ENCODE peak calls at places on chromosomes 5 and 9, in five cellular contexts. G is AG04450, K is uterus, V is tibial artery, F is colonic mucosa. A is an unnamed sample.

GRCh38 chr5:97636766-97637165 is 453.7 kb upstream of the RIOK2 start:
- DNase-seq in G (peak), K (no peak), V (no peak), F (no peak), A (no peak)

GRCh38 chr5:101653996-101654395 is 642.1 kb downstream of the SLCO4C1 start:
- DNase-seq in G (no peak), K (no peak), V (no peak), F (no peak), A (no peak)

GRCh38 chr5:142763701-142764100 is 6.5 kb upstream of the ARHGAP26 start:
- DNase-seq in G (no peak), K (no peak), V (no peak), F (no peak), A (no peak)

GRCh38 chr5:172322028-172322965 is 38.7 kb upstream of the UBTD2 start:
- DNase-seq in G (no peak), K (no peak), V (no peak), F (no peak), A (no peak)

GRCh38 chr5:172004824-172005237 is 1.6 kb downstream of the FBXW11 start:
- DNase-seq in G (no peak), K (no peak), V (no peak), F (no peak), A (no peak)

GRCh38 chr9:128337972-128338371 is 2.4 kb upstream of the SLC27A4 start:
- DNase-seq in G (no peak), K (no peak), V (no peak), F (no peak), A (no peak)

GRCh38 chr5:170434953-170435605 is 45.9 kb upstream of the KCNMB1 start:
- DNase-seq in G (peak), K (peak), V (peak), F (peak), A (peak)

GRCh38 chr9:93301291-93301811 is 117.4 kb downstream of the WNK2 start:
- DNase-seq in G (no peak), K (peak), V (peak), F (peak), A (no peak)

GRCh38 chr9:134864821-134865190 is 15.8 kb upstream of the FCN2 start:
- DNase-seq in G (no peak), K (no peak), V (peak), F (no peak), A (no peak)

GRCh38 chr5:174837919-174838902 is 113.8 kb downstream of the MSX2 start:
- DNase-seq in G (no peak), K (peak), V (no peak), F (peak), A (peak)

GRCh38 chr5:156396063-156396829 is 69.3 kb downstream of the SGCD start:
- DNase-seq in G (no peak), K (no peak), V (no peak), F (no peak), A (no peak)

GRCh38 chr5:172920447-172920849 is 38.8 kb upstream of the RPL26L1 start:
- DNase-seq in G (peak), K (peak), V (peak), F (no peak), A (no peak)

GRCh38 chr5:55187370-55187769 is 14.4 kb upstream of the CDC20B start:
- DNase-seq in G (no peak), K (no peak), V (no peak), F (no peak), A (no peak)

GRCh38 chr9:83986765-83987401 is 6.3 kb downstream of the RMI1 start:
- DNase-seq in G (no peak), K (no peak), V (no peak), F (peak), A (no peak)

GRCh38 chr5:94174748-94175411 is 433.5 kb upstream of the POU5F2 start:
- DNase-seq in G (peak), K (no peak), V (no peak), F (no peak), A (no peak)

GRCh38 chr9:116490321-116490720 is 196.8 kb upstream of the TRIM32 start:
- DNase-seq in G (no peak), K (no peak), V (no peak), F (no peak), A (no peak)

GRCh38 chr9:91495450-91495849 is 71.8 kb upstream of the NFIL3 start:
- DNase-seq in G (peak), K (no peak), V (no peak), F (no peak), A (no peak)

GRCh38 chr5:122153230-122153629 is 23.9 kb downstream of the ZNF474 start:
- DNase-seq in G (peak), K (no peak), V (no peak), F (no peak), A (no peak)

GRCh38 chr5:9112520-9113291 is 433.2 kb downstream of the SEMA5A start:
- DNase-seq in G (no peak), K (no peak), V (no peak), F (no peak), A (no peak)

GRCh38 chr5:39186722-39187539 is 32.4 kb downstream of the FYB1 start:
- DNase-seq in G (no peak), K (no peak), V (no peak), F (no peak), A (no peak)

GRCh38 chr9:72305102-72305546 is 59.9 kb downstream of the ZFAND5 start:
- DNase-seq in G (no peak), K (peak), V (peak), F (peak), A (peak)

GRCh38 chr5:34756781-34757624 is 82.0 kb upstream of the TTC23L start:
- DNase-seq in G (no peak), K (peak), V (no peak), F (peak), A (no peak)

GRCh38 chr9:3331801-3332200 is 194.0 kb downstream of the RFX3 start:
- DNase-seq in G (no peak), K (no peak), V (no peak), F (no peak), A (no peak)

GRCh38 chr5:53923969-53924876 is 363.8 kb downstream of the NDUFS4 start:
- DNase-seq in G (no peak), K (no peak), V (no peak), F (no peak), A (no peak)

GRCh38 chr9:135990468-135991429 is 29.6 kb upstream of the UBAC1 start:
- DNase-seq in G (peak), K (no peak), V (no peak), F (peak), A (peak)

GRCh38 chr9:21523021-21524014 is 41.2 kb upstream of the IFNE start:
- DNase-seq in G (no peak), K (no peak), V (no peak), F (no peak), A (no peak)

GRCh38 chr5:91362935-91363334 is 20.2 kb downstream of the ARRDC3 start:
- DNase-seq in G (no peak), K (no peak), V (no peak), F (no peak), A (no peak)

GRCh38 chr5:13350754-13351153 is 593.7 kb downstream of the DNAH5 start:
- DNase-seq in G (no peak), K (no peak), V (no peak), F (no peak), A (no peak)

GRCh38 chr9:20593551-20593950 is 28.7 kb downstream of the MLLT3 start:
- DNase-seq in G (no peak), K (no peak), V (no peak), F (no peak), A (no peak)

GRCh38 chr9:135927195-135928013 is 20.1 kb upstream of the CAMSAP1 start:
- DNase-seq in G (no peak), K (no peak), V (no peak), F (no peak), A (no peak)

GRCh38 chr5:63125862-63126261 is 547.2 kb downstream of the LRRC70 start:
- DNase-seq in G (no peak), K (no peak), V (no peak), F (no peak), A (no peak)

GRCh38 chr5:180718810-180719453 is 20.9 kb downstream of the OR2Y1 start:
- DNase-seq in G (peak), K (no peak), V (no peak), F (no peak), A (no peak)

GRCh38 chr5:63022403-63022802 is 443.8 kb downstream of the LRRC70 start:
- DNase-seq in G (no peak), K (no peak), V (no peak), F (no peak), A (no peak)

GRCh38 chr5:151270599-151270998 is 17.6 kb downstream of the GM2A start:
- DNase-seq in G (no peak), K (no peak), V (no peak), F (no peak), A (no peak)

GRCh38 chr5:150513375-150514309 is 5.7 kb downstream of the NDST1 start:
- DNase-seq in G (no peak), K (no peak), V (no peak), F (no peak), A (no peak)

GRCh38 chr5:157914389-157914788 is 55.4 kb upstream of the CLINT1 start:
- DNase-seq in G (no peak), K (no peak), V (no peak), F (no peak), A (no peak)

GRCh38 chr5:157917909-157918809 is 59.2 kb upstream of the CLINT1 start:
- DNase-seq in G (peak), K (peak), V (peak), F (peak), A (peak)

GRCh38 chr5:157915638-157916037 is 56.7 kb upstream of the CLINT1 start:
- DNase-seq in G (no peak), K (peak), V (peak), F (peak), A (peak)

GRCh38 chr5:157920828-157921170 is 61.9 kb upstream of the CLINT1 start:
- DNase-seq in G (no peak), K (no peak), V (no peak), F (peak), A (no peak)

GRCh38 chr5:157918811-157919742 is 60.1 kb upstream of the CLINT1 start:
- DNase-seq in G (no peak), K (no peak), V (no peak), F (peak), A (peak)
- H3K27ac ChIP-seq in G (no peak), K (no peak), V (no peak), F (peak), A (peak)

GRCh38 chr5:1827410-1828397 is 26.5 kb downstream of the NDUFS6 start:
- DNase-seq in G (no peak), K (no peak), V (no peak), F (no peak), A (no peak)
- H3K4me3 ChIP-seq in G (no peak), K (no peak), V (no peak), F (peak), A (no peak)

DNA sequence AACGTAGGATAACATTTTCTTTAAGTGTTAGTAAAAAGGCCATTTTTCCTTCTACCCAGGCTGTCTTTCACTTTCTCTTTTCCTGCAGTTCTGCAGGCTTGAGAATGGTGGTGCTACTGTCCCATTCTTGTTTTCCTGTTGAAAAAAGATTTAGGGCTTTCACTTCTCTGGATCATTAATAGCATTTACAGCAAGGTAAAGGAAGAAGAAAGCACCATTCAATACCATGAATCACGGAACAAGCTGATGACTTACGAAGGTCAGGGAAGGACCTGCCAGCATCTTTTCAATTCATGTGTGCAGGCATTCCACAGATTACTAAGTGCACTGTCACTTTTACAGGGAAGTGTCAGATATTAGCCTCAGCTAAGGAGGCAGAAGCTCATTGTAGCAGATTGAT is 292.8 kb downstream of the YTHDC2 start:
- DNase-seq in G (no peak), K (no peak), V (no peak), F (no peak), A (no peak)
- TF ChIP-seq CTCF in G (peak), K (peak), V (peak), F (no peak), A (peak)

DNA sequence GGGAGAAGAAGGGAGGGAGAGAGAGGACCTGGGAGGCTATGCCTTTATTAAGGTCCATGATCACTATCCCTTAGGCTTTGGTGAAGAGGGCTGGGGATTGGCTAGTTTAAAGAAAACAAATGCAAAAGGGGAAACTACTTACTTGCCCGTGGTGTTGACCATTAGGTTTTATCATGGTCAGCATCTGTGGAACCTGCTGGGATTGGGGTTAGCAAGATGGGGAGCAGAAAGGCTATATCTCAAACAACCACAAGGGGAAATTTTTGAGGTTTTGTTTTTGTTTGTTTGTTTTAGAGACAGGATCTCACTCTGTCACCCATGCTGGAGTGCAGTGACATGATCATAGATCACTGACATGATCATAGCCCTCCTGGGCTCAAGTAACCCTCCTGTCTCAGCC is 9.0 kb upstream of the RAD23B start:
- DNase-seq in G (no peak), K (no peak), V (no peak), F (no peak), A (no peak)
- H3K27ac ChIP-seq in G (peak), K (no peak), V (no peak), F (no peak), A (no peak)

GRCh38 chr5:95283022-95283615 is 1.8 kb downstream of the MCTP1 start:
- DNase-seq in G (no peak), K (no peak), V (no peak), F (no peak), A (no peak)
- H3K4me3 ChIP-seq in G (no peak), K (no peak), V (no peak), F (peak), A (no peak)

GRCh38 chr9:18060304-18060934 is 413.5 kb upstream of the ADAMTSL1 start:
- DNase-seq in G (no peak), K (no peak), V (no peak), F (no peak), A (no peak)
- TF ChIP-seq CTCF in G (peak), K (no peak), V (no peak), F (peak), A (no peak)

DNA sequence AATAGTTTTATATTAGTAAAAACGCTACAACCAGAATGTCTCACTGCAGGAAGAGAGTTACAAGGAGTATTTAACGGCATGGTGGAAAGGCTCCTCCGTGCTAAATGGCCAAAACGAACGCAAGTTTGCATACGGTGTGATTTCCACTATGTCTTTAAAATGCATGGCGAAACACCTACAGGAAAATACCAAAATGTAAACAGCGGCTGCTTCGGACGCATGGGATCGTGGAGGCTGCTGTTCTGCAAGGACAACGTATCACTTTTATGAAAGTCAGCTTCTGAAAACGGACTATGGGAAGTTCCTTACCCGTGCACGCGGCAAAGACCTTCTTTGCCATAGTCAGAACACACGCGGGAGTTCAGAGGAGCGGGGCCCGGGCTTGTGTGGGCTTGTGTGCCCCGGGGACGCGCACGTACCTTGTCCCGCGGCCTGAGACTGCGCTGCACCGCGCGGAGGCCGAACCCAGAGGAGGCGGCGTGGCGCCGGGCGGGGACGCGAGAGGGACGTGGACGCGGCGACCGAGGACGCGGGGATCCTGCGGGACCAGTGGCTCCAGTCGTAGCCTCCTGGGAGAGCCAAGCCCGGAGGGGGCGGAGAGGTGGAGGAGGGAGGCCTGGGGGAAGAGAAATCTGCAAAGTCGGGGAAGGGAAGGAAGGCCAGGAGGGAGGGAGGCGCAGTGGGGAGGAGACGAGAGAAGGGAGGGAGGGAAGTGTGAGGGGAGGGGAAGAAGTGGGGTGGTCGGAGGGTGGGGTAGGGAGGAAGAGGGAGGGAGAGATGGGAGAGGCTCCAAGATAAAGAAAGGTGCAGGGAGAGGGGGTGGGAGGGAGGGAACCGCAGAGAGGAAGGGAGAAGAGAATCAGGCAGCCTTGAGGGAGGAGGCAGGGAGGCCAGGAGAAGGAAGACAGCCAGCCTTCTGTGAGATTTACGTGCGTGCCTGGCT is at the start of gene CMBL:
- DNase-seq in G (no peak), K (peak), V (peak), F (peak), A (peak)
- H3K27ac ChIP-seq in G (peak), K (peak), V (peak), F (peak), A (peak)

GRCh38 chr9:137865581-137866145 is 11.9 kb upstream of the CACNA1B start:
- DNase-seq in G (no peak), K (no peak), V (no peak), F (no peak), A (no peak)

DNA sequence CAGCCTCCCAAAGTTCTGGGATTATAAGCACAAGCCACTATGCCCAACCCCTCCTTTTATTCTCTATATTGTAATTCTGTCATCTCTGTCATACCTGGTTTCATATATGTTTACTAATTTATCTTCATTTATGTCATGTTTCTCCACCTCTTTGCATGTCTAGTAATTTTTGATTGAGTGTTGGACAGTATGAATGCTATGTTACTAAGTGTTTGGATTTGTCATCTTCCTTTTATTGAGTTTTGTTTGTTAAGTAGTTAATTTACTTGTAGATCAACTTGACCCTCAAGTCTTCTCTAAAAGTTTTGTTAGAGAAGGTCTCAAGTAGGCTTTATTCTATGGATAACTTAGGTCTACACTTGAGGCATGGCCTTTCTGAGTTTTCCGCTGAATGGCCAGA is 17.2 kb upstream of the CACNA1B start:
- DNase-seq in G (no peak), K (no peak), V (no peak), F (no peak), A (no peak)
- H3K4me3 ChIP-seq in G (no peak), K (no peak), V (no peak), F (no peak), A (no peak)

GRCh38 chr5:72242796-72243475 is 77.1 kb downstream of the MRPS27 start:
- DNase-seq in G (no peak), K (no peak), V (no peak), F (no peak), A (no peak)

GRCh38 chr5:72245517-72246238 is 74.4 kb downstream of the MRPS27 start:
- DNase-seq in G (no peak), K (no peak), V (no peak), F (no peak), A (no peak)

GRCh38 chr5:72246239-72246580 is 73.8 kb downstream of the MRPS27 start:
- DNase-seq in G (no peak), K (no peak), V (no peak), F (no peak), A (no peak)

GRCh38 chr5:72243706-72244105 is 76.3 kb downstream of the MRPS27 start:
- DNase-seq in G (no peak), K (no peak), V (no peak), F (no peak), A (no peak)

DNA sequence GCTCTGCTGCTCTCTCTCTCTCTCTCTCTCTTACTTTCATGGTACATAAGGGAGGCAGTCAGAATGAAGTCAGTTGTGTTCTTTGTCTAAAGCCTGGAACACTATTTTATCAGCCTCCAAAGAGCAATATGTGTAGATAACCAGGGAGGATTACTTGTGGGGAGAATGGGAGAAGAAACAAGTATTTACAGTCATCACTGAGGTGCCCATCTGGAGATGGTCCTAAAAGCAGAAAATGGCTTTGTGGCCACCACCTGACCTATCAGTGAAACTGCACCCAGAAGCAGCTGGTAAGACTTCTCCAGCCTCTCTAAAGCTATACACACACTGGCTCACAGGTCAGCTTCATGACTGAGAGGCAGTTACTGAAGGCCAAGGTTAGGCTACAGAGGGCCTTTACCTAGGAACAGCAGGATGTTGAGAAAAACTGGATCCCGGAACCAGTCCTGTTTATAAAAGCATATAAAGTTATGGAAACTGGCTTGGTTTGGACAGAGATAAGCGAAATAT is 75.1 kb downstream of the MRPS27 start:
- DNase-seq in G (no peak), K (no peak), V (no peak), F (no peak), A (no peak)
- TF ChIP-seq CTCF in G (peak), K (peak), V (peak), F (no peak), A (no peak)

GRCh38 chr5:177474094-177474493 is 660 bp upstream of the DBN1 start:
- DNase-seq in G (no peak), K (peak), V (no peak), F (no peak), A (no peak)

GRCh38 chr5:177470759-177471536 is 2.5 kb downstream of the DBN1 start:
- DNase-seq in G (no peak), K (peak), V (no peak), F (no peak), A (no peak)

GRCh38 chr5:177473461-177473991 is at the start of gene DBN1:
- DNase-seq in G (no peak), K (peak), V (peak), F (no peak), A (no peak)

GRCh38 chr5:177471610-177472356 is 1.7 kb downstream of the DBN1 start:
- DNase-seq in G (no peak), K (peak), V (peak), F (no peak), A (no peak)

GRCh38 chr5:177472460-177473441 is 683 bp downstream of the DBN1 start:
- DNase-seq in G (no peak), K (peak), V (peak), F (no peak), A (no peak)
- H3K27ac ChIP-seq in G (peak), K (peak), V (peak), F (no peak), A (peak)